ENCODE peak calls at places on chromosomes 16 and 17, in seven cellular contexts. I is lower lobe of right lung; E is fibroblast of lung; B is HAP-1; N is endodermal cell; H is naive thymus-derived CD4-positive, alpha-beta T cell; R is CD8-positive, alpha-beta memory T cell. X is an unnamed sample. For H3K9me3, the result is how much of the 10 kb centered on the place peaks cover.

GRCh38 chr16:78918805-78919204 is 681.7 kb downstream of the MAF start:
- DNase-seq in H (no peak), I (no peak), R (no peak), N (no peak), E (no peak), B (no peak), X (no peak)

GRCh38 chr17:33284022-33284421 is 9.1 kb downstream of the ASIC2 start:
- DNase-seq in H (no peak), B (no peak), E (peak), N (no peak), R (no peak), I (no peak), X (no peak)

GRCh38 chr17:75480281-75480680 is 23.8 kb downstream of the TMEM94 start:
- DNase-seq in H (no peak), I (no peak), N (peak), R (no peak), E (no peak), B (no peak), X (no peak)

GRCh38 chr17:37111329-37111728 is 162.6 kb downstream of the AATF start:
- DNase-seq in B (no peak), E (no peak), H (no peak), N (peak), R (no peak), I (no peak), X (no peak)

GRCh38 chr17:60170835-60171752 is 21.3 kb downstream of the CA4 start:
- DNase-seq in R (no peak), I (no peak), B (no peak), E (no peak), N (peak), H (no peak), X (no peak)

GRCh38 chr17:13182854-13183253 is 165.0 kb upstream of the ELAC2 start:
- DNase-seq in H (no peak), I (no peak), E (no peak), B (no peak), R (no peak), N (peak), X (no peak)

GRCh38 chr17:40093580-40094201 is 6.7 kb downstream of the NR1D1 start:
- DNase-seq in B (no peak), I (no peak), H (no peak), N (no peak), E (no peak), R (no peak), X (no peak)

GRCh38 chr17:74493381-74493833 is 27.0 kb downstream of the CD300A start:
- DNase-seq in H (peak), E (peak), B (peak), N (peak), I (peak), R (peak), X (peak)

GRCh38 chr16:80883159-80883642 is 78.8 kb upstream of the CDYL2 start:
- DNase-seq in I (no peak), R (no peak), B (no peak), E (no peak), H (no peak), N (no peak), X (no peak)

GRCh38 chr16:4097826-4098240 is 18.4 kb downstream of the ADCY9 start:
- DNase-seq in I (peak), N (no peak), E (peak), B (no peak), H (no peak), R (no peak), X (no peak)

GRCh38 chr16:4103741-4104140 is 12.5 kb downstream of the ADCY9 start:
- DNase-seq in H (no peak), I (peak), R (no peak), B (no peak), N (no peak), E (peak), X (no peak)

GRCh38 chr16:4105848-4106247 is 10.4 kb downstream of the ADCY9 start:
- DNase-seq in H (no peak), B (no peak), I (peak), E (no peak), N (no peak), R (no peak), X (no peak)

GRCh38 chr16:4098496-4098895 is 17.7 kb downstream of the ADCY9 start:
- DNase-seq in N (no peak), H (no peak), R (no peak), B (no peak), E (peak), I (peak), X (no peak)

GRCh38 chr16:4101421-4102275 is 14.6 kb downstream of the ADCY9 start:
- DNase-seq in H (no peak), N (no peak), I (peak), R (no peak), E (no peak), B (no peak), X (no peak)
- H3K9me3 ChIP-seq in H (under half), N (under half), I (under half), R (under half), E (under half), B (under half), X (under half)

DNA sequence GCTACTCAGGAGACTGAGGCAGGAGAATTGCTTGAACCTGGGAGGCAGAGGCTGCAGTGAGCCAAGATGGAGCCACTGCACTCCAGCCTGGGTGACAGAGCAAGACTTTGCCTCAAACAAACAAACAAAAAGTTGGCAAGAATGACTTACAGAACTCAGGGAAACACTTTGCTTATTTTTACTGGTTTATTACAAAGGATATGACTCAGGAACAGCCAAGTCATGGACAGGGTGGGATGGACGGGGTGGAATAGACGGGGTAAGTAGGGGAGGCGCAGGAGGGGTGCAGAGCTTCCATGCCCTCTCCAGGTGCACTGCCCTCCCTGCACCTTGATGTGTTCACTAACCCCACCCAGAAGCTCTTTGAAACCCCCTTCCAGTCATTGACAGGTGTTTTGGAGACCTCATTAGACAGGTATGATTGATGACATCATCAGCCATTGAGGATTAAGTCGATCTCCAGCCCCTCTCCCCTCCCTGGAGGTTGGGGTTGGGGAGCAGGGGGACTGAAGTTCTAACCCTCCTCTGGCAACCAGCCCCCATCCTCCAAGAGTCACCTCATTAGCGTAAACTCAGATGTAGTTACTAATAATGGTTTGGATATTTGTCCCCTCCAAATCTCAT is 41.3 kb upstream of the ZCCHC14 start:
- DNase-seq in R (no peak), B (no peak), N (no peak), I (no peak), H (no peak), E (no peak), X (no peak)
- H3K9me3 ChIP-seq in R (under half), B (under half), N (under half), I (under half), H (under half), E (under half), X (under half)

GRCh38 chr17:70259400-70259799 is 90.1 kb downstream of the KCNJ2 start:
- DNase-seq in E (no peak), B (no peak), R (no peak), N (no peak), H (no peak), I (no peak), X (no peak)
- H3K9me3 ChIP-seq in E (under half), B (under half), R (under half), N (under half), H (under half), I (under half), X (under half)

DNA sequence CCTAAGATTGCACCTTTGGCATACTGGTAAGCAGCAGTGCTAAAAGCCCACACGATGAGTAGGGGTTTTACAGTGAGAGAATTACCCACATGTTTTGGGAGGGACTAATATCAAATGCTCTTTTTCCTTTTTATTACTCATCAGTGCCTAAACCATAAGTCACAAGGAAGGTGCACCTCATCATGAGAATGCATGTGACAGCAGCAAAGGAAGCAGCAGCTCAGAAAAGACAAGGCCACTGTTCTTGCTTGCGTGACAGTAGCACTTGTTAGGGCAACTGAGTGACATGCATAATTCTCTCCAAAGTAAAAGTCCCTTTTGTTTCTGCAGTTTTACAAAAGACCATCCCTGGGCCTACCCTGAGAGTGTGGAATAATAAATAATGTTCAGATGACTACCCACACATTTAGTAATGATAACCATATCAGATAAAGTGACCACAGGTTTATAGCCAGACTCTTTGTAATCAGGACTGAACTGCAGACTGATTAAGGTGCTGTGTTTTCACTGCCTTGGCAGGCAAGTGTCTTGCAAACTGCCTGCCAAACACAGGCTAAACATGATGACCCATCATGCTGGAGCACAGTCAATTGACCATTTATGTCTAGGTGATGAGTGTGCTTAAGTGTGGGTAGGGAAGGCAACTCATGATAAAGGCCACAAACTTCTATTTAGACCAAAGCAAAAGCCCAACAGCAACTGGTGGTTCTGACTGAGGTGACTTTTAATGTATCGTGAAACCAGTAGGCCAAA is 1751.4 kb downstream of the TP53TG3F start:
- DNase-seq in B (no peak), N (no peak), R (no peak), E (no peak), H (no peak), I (no peak), X (no peak)
- H3K9me3 ChIP-seq in B (under half), N (half or more), R (under half), E (under half), H (under half), I (under half), X (under half)

GRCh38 chr17:80631142-80632045 is 86.8 kb downstream of the RPTOR start:
- DNase-seq in H (no peak), E (no peak), B (no peak), R (no peak), N (peak), I (no peak), X (no peak)
- H3K9me3 ChIP-seq in H (under half), E (under half), B (under half), R (under half), N (under half), I (under half), X (under half)

GRCh38 chr17:52465407-52465806 is 306.9 kb upstream of the CA10 start:
- DNase-seq in I (no peak), B (no peak), E (no peak), H (no peak), R (no peak), N (no peak), X (no peak)
- H3K9me3 ChIP-seq in I (under half), B (under half), E (under half), H (under half), R (under half), N (under half), X (under half)